ENCODE peak calls at places on chromosomes 2 and 18, in ten cellular contexts. One of them, this sample, is unnamed.

GRCh38 chr2:150023044-150023443 is 435.5 kb upstream of the MMADHC start:
- DNase-seq in pancreas: no peak
- DNase-seq in CD8-positive, alpha-beta T cell: no peak
- DNase-seq in neuronal stem cell: no peak
- DNase-seq in HCT116: no peak
- DNase-seq in MM.1S: no peak
- DNase-seq in K562: no peak
- DNase-seq in fibroblast of lung: peak; percentile 30
- DNase-seq in prostate gland: no peak
- DNase-seq in CD8-positive, alpha-beta memory T cell: no peak
- DNase-seq in this sample: no peak

GRCh38 chr2:218998414-218999002 is 5.3 kb upstream of the CRYBA2 start:
- DNase-seq in CD8-positive, alpha-beta memory T cell: no peak
- DNase-seq in HCT116: no peak
- DNase-seq in pancreas: peak; percentile 46
- DNase-seq in prostate gland: no peak
- DNase-seq in MM.1S: no peak
- DNase-seq in CD8-positive, alpha-beta T cell: no peak
- DNase-seq in K562: no peak
- DNase-seq in fibroblast of lung: no peak
- DNase-seq in neuronal stem cell: no peak
- DNase-seq in this sample: no peak

GRCh38 chr2:27572998-27573429 is 9.8 kb upstream of the ZNF512 start:
- DNase-seq in MM.1S: no peak
- DNase-seq in fibroblast of lung: no peak
- DNase-seq in CD8-positive, alpha-beta memory T cell: no peak
- DNase-seq in neuronal stem cell: no peak
- DNase-seq in HCT116: no peak
- DNase-seq in CD8-positive, alpha-beta T cell: no peak
- DNase-seq in K562: no peak
- DNase-seq in pancreas: no peak
- DNase-seq in prostate gland: no peak
- DNase-seq in this sample: no peak

GRCh38 chr18:31741096-31741735 is 19.5 kb downstream of the SLC25A52 start:
- DNase-seq in fibroblast of lung: peak; percentile 18
- DNase-seq in CD8-positive, alpha-beta memory T cell: peak; percentile 61
- DNase-seq in pancreas: peak; percentile 47
- DNase-seq in K562: peak; percentile 66
- DNase-seq in prostate gland: peak; percentile 44
- DNase-seq in CD8-positive, alpha-beta T cell: peak; percentile 32
- DNase-seq in neuronal stem cell: peak; percentile 15
- DNase-seq in HCT116: peak; percentile 22
- DNase-seq in MM.1S: peak; percentile 51
- DNase-seq in this sample: peak; percentile 75

GRCh38 chr2:158688722-158689121 is 106.4 kb upstream of the DAPL1 start:
- DNase-seq in HCT116: no peak
- DNase-seq in pancreas: no peak
- DNase-seq in MM.1S: no peak
- DNase-seq in fibroblast of lung: peak; percentile 25
- DNase-seq in prostate gland: no peak
- DNase-seq in K562: no peak
- DNase-seq in CD8-positive, alpha-beta T cell: no peak
- DNase-seq in neuronal stem cell: no peak
- DNase-seq in CD8-positive, alpha-beta memory T cell: no peak
- DNase-seq in this sample: no peak

GRCh38 chr2:170070778-170071177 is 107.2 kb upstream of the MYO3B start:
- DNase-seq in prostate gland: no peak
- DNase-seq in MM.1S: no peak
- DNase-seq in CD8-positive, alpha-beta T cell: no peak
- DNase-seq in HCT116: no peak
- DNase-seq in neuronal stem cell: no peak
- DNase-seq in K562: no peak
- DNase-seq in CD8-positive, alpha-beta memory T cell: no peak
- DNase-seq in fibroblast of lung: no peak
- DNase-seq in pancreas: no peak
- DNase-seq in this sample: no peak

GRCh38 chr2:238155051-238155760 is 3.6 kb upstream of the ERFE start:
- DNase-seq in prostate gland: no peak
- DNase-seq in CD8-positive, alpha-beta T cell: no peak
- DNase-seq in K562: no peak
- DNase-seq in pancreas: no peak
- DNase-seq in CD8-positive, alpha-beta memory T cell: no peak
- DNase-seq in MM.1S: no peak
- DNase-seq in neuronal stem cell: no peak
- DNase-seq in HCT116: no peak
- DNase-seq in fibroblast of lung: peak; percentile 75
- DNase-seq in this sample: no peak

GRCh38 chr2:119415630-119416029 is 16.0 kb upstream of the TMEM37 start:
- DNase-seq in neuronal stem cell: no peak
- DNase-seq in prostate gland: no peak
- DNase-seq in fibroblast of lung: no peak
- DNase-seq in HCT116: no peak
- DNase-seq in pancreas: no peak
- DNase-seq in CD8-positive, alpha-beta memory T cell: no peak
- DNase-seq in MM.1S: no peak
- DNase-seq in CD8-positive, alpha-beta T cell: no peak
- DNase-seq in K562: no peak
- DNase-seq in this sample: no peak

GRCh38 chr2:32835148-32835547 is 111.6 kb upstream of the LTBP1 start:
- DNase-seq in CD8-positive, alpha-beta memory T cell: no peak
- DNase-seq in CD8-positive, alpha-beta T cell: no peak
- DNase-seq in pancreas: no peak
- DNase-seq in prostate gland: no peak
- DNase-seq in HCT116: no peak
- DNase-seq in K562: no peak
- DNase-seq in fibroblast of lung: no peak
- DNase-seq in neuronal stem cell: no peak
- DNase-seq in MM.1S: peak; percentile 8
- DNase-seq in this sample: no peak

GRCh38 chr2:176656055-176656775 is 387.0 kb downstream of the MTX2 start:
- DNase-seq in pancreas: no peak
- DNase-seq in neuronal stem cell: no peak
- DNase-seq in CD8-positive, alpha-beta memory T cell: no peak
- DNase-seq in prostate gland: no peak
- DNase-seq in MM.1S: no peak
- DNase-seq in K562: no peak
- DNase-seq in fibroblast of lung: no peak
- DNase-seq in HCT116: no peak
- DNase-seq in CD8-positive, alpha-beta T cell: no peak
- DNase-seq in this sample: no peak

GRCh38 chr18:11147371-11147860 is 2.0 kb downstream of the PIEZO2 start:
- DNase-seq in CD8-positive, alpha-beta memory T cell: no peak
- DNase-seq in pancreas: no peak
- DNase-seq in neuronal stem cell: no peak
- DNase-seq in HCT116: no peak
- DNase-seq in prostate gland: no peak
- DNase-seq in MM.1S: no peak
- DNase-seq in CD8-positive, alpha-beta T cell: no peak
- DNase-seq in K562: no peak
- DNase-seq in fibroblast of lung: no peak
- DNase-seq in this sample: no peak

GRCh38 chr2:17754773-17755425 is 961 bp downstream of the GEN1 start:
- DNase-seq in CD8-positive, alpha-beta memory T cell: no peak
- DNase-seq in fibroblast of lung: peak; percentile 19
- DNase-seq in CD8-positive, alpha-beta T cell: no peak
- DNase-seq in HCT116: no peak
- DNase-seq in neuronal stem cell: no peak
- DNase-seq in K562: peak; percentile 55
- DNase-seq in pancreas: no peak
- DNase-seq in prostate gland: no peak
- DNase-seq in MM.1S: no peak
- DNase-seq in this sample: no peak
- H3K4me3 ChIP-seq in CD8-positive, alpha-beta memory T cell: peak overlapping the region; percentile 84
- H3K4me3 ChIP-seq in fibroblast of lung: peak overlapping the region; percentile 77
- H3K4me3 ChIP-seq in CD8-positive, alpha-beta T cell: peak overlapping the region; percentile 87
- H3K4me3 ChIP-seq in HCT116: peak overlapping the region; percentile 91
- H3K4me3 ChIP-seq in neuronal stem cell: peak overlapping the region; percentile 98
- H3K4me3 ChIP-seq in K562: peak overlapping the region; percentile 72
- H3K4me3 ChIP-seq in pancreas: peak overlapping the region; percentile 97
- H3K4me3 ChIP-seq in prostate gland: peak overlapping the region; percentile 97
- H3K4me3 ChIP-seq in MM.1S: peak overlapping the region; percentile 94
- H3K4me3 ChIP-seq in this sample: peak overlapping the region; percentile 87

DNA sequence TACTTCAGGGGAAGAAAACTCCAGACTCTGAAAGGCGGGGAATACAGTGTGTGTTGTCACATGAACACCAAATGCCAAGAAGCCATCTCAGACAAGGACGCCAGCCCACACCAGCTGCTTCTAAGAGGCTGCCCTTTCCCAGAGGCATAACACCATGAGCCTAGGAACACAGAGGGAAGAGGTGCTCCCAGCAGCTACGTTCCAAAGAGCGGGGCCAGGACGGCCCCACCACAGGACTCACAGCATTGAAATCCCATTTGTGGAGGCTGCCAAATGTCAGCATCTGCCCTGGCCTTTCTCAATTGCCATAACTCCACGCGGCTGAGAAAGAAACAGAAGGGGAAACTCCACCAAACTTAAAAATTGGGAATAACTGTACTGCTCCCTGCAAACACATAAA is 20.1 kb upstream of the ID2 start:
- DNase-seq in pancreas: no peak
- DNase-seq in neuronal stem cell: no peak
- DNase-seq in fibroblast of lung: peak; percentile 53
- DNase-seq in CD8-positive, alpha-beta T cell: no peak
- DNase-seq in prostate gland: no peak
- DNase-seq in HCT116: no peak
- DNase-seq in K562: no peak
- DNase-seq in MM.1S: no peak
- DNase-seq in CD8-positive, alpha-beta memory T cell: no peak
- DNase-seq in this sample: no peak
- H3K4me1 ChIP-seq in pancreas: no peaks in the 10 kb centered on the region
- H3K4me1 ChIP-seq in neuronal stem cell: peaks cover 2% of the 10 kb centered on the region
- H3K4me1 ChIP-seq in fibroblast of lung: peaks cover 13% of the 10 kb centered on the region
- H3K4me1 ChIP-seq in CD8-positive, alpha-beta T cell: peaks cover 20% of the 10 kb centered on the region
- H3K4me1 ChIP-seq in prostate gland: no peaks in the 10 kb centered on the region
- H3K4me1 ChIP-seq in HCT116: peaks cover 26% of the 10 kb centered on the region
- H3K4me1 ChIP-seq in K562: peaks cover 32% of the 10 kb centered on the region
- H3K4me1 ChIP-seq in MM.1S: no peaks in the 10 kb centered on the region
- H3K4me1 ChIP-seq in CD8-positive, alpha-beta memory T cell: peaks cover 12% of the 10 kb centered on the region
- H3K4me1 ChIP-seq in this sample: no peaks in the 10 kb centered on the region

GRCh38 chr2:34602262-34602661 is 1003.2 kb upstream of the FAM98A start:
- DNase-seq in CD8-positive, alpha-beta T cell: no peak
- DNase-seq in pancreas: no peak
- DNase-seq in K562: no peak
- DNase-seq in MM.1S: peak; percentile 25
- DNase-seq in HCT116: no peak
- DNase-seq in prostate gland: no peak
- DNase-seq in CD8-positive, alpha-beta memory T cell: no peak
- DNase-seq in fibroblast of lung: no peak
- DNase-seq in neuronal stem cell: no peak
- DNase-seq in this sample: no peak

DNA sequence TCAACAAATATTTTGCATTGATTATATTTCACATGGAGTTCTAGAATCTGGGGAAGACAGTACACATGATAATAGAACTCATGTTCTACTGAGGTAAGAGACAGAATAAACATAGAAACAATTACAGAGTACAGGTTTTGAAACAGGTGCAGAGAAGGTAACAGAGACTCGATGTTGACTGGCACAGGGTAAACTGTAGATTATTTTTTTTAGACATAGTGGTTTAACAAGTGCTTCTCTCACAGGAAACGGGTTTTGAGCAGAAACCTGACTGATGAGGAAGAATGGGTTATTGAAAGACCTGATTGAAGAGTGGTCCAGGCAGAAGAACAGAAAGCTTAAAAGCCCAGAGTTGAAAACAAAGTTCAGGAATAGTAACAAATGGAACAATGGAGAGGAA is 1002.5 kb upstream of the FAM98A start:
- DNase-seq in neuronal stem cell: no peak
- DNase-seq in K562: no peak
- DNase-seq in MM.1S: peak; percentile 48
- DNase-seq in HCT116: no peak
- DNase-seq in CD8-positive, alpha-beta T cell: no peak
- DNase-seq in fibroblast of lung: no peak
- DNase-seq in pancreas: no peak
- DNase-seq in CD8-positive, alpha-beta memory T cell: no peak
- DNase-seq in prostate gland: no peak
- DNase-seq in this sample: no peak
- H3K4me3 ChIP-seq in neuronal stem cell: no peak overlapping the region
- H3K4me3 ChIP-seq in K562: no peak overlapping the region
- H3K4me3 ChIP-seq in MM.1S: peak overlapping the region; percentile 5
- H3K4me3 ChIP-seq in HCT116: no peak overlapping the region
- H3K4me3 ChIP-seq in CD8-positive, alpha-beta T cell: no peak overlapping the region
- H3K4me3 ChIP-seq in fibroblast of lung: no peak overlapping the region
- H3K4me3 ChIP-seq in pancreas: no peak overlapping the region
- H3K4me3 ChIP-seq in CD8-positive, alpha-beta memory T cell: no peak overlapping the region
- H3K4me3 ChIP-seq in prostate gland: no peak overlapping the region
- H3K4me3 ChIP-seq in this sample: no peak overlapping the region

DNA sequence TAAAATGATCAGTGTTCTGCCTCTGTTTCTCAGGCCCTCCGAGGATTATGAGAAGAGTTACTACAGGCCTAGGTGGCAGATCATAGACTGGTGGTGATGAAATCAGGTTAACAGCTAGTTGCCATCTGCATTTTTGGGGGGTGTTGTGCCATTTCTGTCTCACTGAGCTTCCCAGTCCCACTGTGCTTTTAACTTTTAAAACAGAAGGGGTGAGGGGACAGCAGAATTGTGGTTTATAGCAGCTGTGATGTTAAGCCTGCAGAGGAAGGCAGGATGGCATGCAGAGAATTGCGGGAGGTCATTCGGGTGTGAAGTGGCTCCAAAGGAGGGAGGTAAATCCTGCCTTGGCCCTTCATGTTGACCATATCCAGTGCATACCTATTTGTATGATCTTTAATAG is 5.0 kb downstream of the CAB39 start:
- DNase-seq in neuronal stem cell: peak; percentile 12
- DNase-seq in prostate gland: no peak
- DNase-seq in CD8-positive, alpha-beta memory T cell: no peak
- DNase-seq in pancreas: no peak
- DNase-seq in K562: no peak
- DNase-seq in HCT116: no peak
- DNase-seq in fibroblast of lung: peak; percentile 50
- DNase-seq in CD8-positive, alpha-beta T cell: no peak
- DNase-seq in MM.1S: no peak
- DNase-seq in this sample: no peak
- H3K4me1 ChIP-seq in neuronal stem cell: peaks cover 5% of the 10 kb centered on the region
- H3K4me1 ChIP-seq in prostate gland: peaks cover 11% of the 10 kb centered on the region
- H3K4me1 ChIP-seq in CD8-positive, alpha-beta memory T cell: peaks cover 74% of the 10 kb centered on the region
- H3K4me1 ChIP-seq in pancreas: peaks cover 8% of the 10 kb centered on the region
- H3K4me1 ChIP-seq in K562: peaks cover 14% of the 10 kb centered on the region
- H3K4me1 ChIP-seq in HCT116: peaks cover 11% of the 10 kb centered on the region
- H3K4me1 ChIP-seq in fibroblast of lung: peaks cover 7% of the 10 kb centered on the region
- H3K4me1 ChIP-seq in CD8-positive, alpha-beta T cell: peaks cover 71% of the 10 kb centered on the region
- H3K4me1 ChIP-seq in MM.1S: peaks cover 25% of the 10 kb centered on the region
- H3K4me1 ChIP-seq in this sample: peaks cover 32% of the 10 kb centered on the region